ENCODE peak calls at places on chromosomes 7 and 10, in seven cellular contexts. One of them, this sample, is unnamed.

GRCh38 chr7:70704921-70705346 is 427.0 kb upstream of the GALNT17 start:
- DNase-seq in transverse colon: no peak
- DNase-seq in GM23338: no peak
- DNase-seq in spleen: no peak
- DNase-seq in prostate gland: no peak
- DNase-seq in stomach: no peak
- DNase-seq in HepG2: no peak
- DNase-seq in this sample: no peak

GRCh38 chr10:48598243-48598935 is 6.5 kb downstream of the ARHGAP22 start:
- DNase-seq in transverse colon: peak; percentile 28
- DNase-seq in GM23338: no peak
- DNase-seq in spleen: no peak
- DNase-seq in prostate gland: no peak
- DNase-seq in stomach: no peak
- DNase-seq in HepG2: no peak
- DNase-seq in this sample: no peak

GRCh38 chr7:121313793-121314676 is 14.8 kb upstream of the WNT16 start:
- DNase-seq in transverse colon: peak; percentile 12
- DNase-seq in GM23338: no peak
- DNase-seq in spleen: no peak
- DNase-seq in prostate gland: no peak
- DNase-seq in stomach: no peak
- DNase-seq in HepG2: no peak
- DNase-seq in this sample: peak; percentile 56

GRCh38 chr7:26202019-26202985 is 757 bp downstream of the CBX3 start:
- DNase-seq in transverse colon: peak; percentile 53
- DNase-seq in GM23338: peak; percentile 52
- DNase-seq in spleen: peak; percentile 92
- DNase-seq in prostate gland: no peak
- DNase-seq in stomach: peak; percentile 38
- DNase-seq in HepG2: no peak
- DNase-seq in this sample: no peak

GRCh38 chr10:36172054-36172531 is 530.0 kb upstream of the FZD8 start:
- DNase-seq in transverse colon: no peak
- DNase-seq in GM23338: no peak
- DNase-seq in spleen: no peak
- DNase-seq in prostate gland: no peak
- DNase-seq in stomach: no peak
- DNase-seq in HepG2: no peak
- DNase-seq in this sample: no peak

GRCh38 chr10:94361161-94361794 is 1.5 kb downstream of the NOC3L start:
- DNase-seq in transverse colon: peak; percentile 26
- DNase-seq in GM23338: no peak
- DNase-seq in spleen: no peak
- DNase-seq in prostate gland: peak; percentile 56
- DNase-seq in stomach: peak; percentile 53
- DNase-seq in HepG2: peak; percentile 43
- DNase-seq in this sample: no peak

GRCh38 chr7:25476863-25477262 is 248.6 kb upstream of the NPVF start:
- DNase-seq in transverse colon: no peak
- DNase-seq in GM23338: no peak
- DNase-seq in spleen: no peak
- DNase-seq in prostate gland: no peak
- DNase-seq in stomach: no peak
- DNase-seq in HepG2: no peak
- DNase-seq in this sample: no peak

GRCh38 chr7:42876182-42877068 is 35.4 kb downstream of the C7orf25 start:
- DNase-seq in transverse colon: peak; percentile 65
- DNase-seq in GM23338: peak; percentile 88
- DNase-seq in spleen: no peak
- DNase-seq in prostate gland: peak; percentile 61
- DNase-seq in stomach: peak; percentile 63
- DNase-seq in HepG2: peak; percentile 42
- DNase-seq in this sample: no peak

GRCh38 chr7:157668884-157669767 is 332.3 kb downstream of the DNAJB6 start:
- DNase-seq in transverse colon: no peak
- DNase-seq in GM23338: no peak
- DNase-seq in spleen: peak; percentile 69
- DNase-seq in prostate gland: no peak
- DNase-seq in stomach: no peak
- DNase-seq in HepG2: no peak
- DNase-seq in this sample: no peak

GRCh38 chr10:87585565-87586514 is 73.8 kb upstream of the PAPSS2 start:
- DNase-seq in transverse colon: peak; percentile 39
- DNase-seq in GM23338: no peak
- DNase-seq in spleen: no peak
- DNase-seq in prostate gland: peak; percentile 10
- DNase-seq in stomach: peak; percentile 37
- DNase-seq in HepG2: peak; percentile 50
- DNase-seq in this sample: no peak

GRCh38 chr7:101838837-101839483 is 21.5 kb downstream of the CUX1 start:
- DNase-seq in transverse colon: no peak
- DNase-seq in GM23338: no peak
- DNase-seq in spleen: no peak
- DNase-seq in prostate gland: no peak
- DNase-seq in stomach: no peak
- DNase-seq in HepG2: no peak
- DNase-seq in this sample: no peak

GRCh38 chr7:121026159-121026558 is 37.6 kb downstream of the CPED1 start:
- DNase-seq in transverse colon: no peak
- DNase-seq in GM23338: no peak
- DNase-seq in spleen: no peak
- DNase-seq in prostate gland: no peak
- DNase-seq in stomach: no peak
- DNase-seq in HepG2: no peak
- DNase-seq in this sample: no peak

GRCh38 chr7:55476852-55477780 is 95.2 kb downstream of the VOPP1 start:
- DNase-seq in transverse colon: no peak
- DNase-seq in GM23338: no peak
- DNase-seq in spleen: peak; percentile 58
- DNase-seq in prostate gland: no peak
- DNase-seq in stomach: no peak
- DNase-seq in HepG2: no peak
- DNase-seq in this sample: no peak

GRCh38 chr10:114181971-114182370 is 2.8 kb downstream of the TDRD1 start:
- DNase-seq in transverse colon: peak; percentile 48
- DNase-seq in GM23338: no peak
- DNase-seq in spleen: no peak
- DNase-seq in prostate gland: no peak
- DNase-seq in stomach: peak; percentile 84
- DNase-seq in HepG2: no peak
- DNase-seq in this sample: no peak

GRCh38 chr7:41058986-41059741 is 643.7 kb downstream of the INHBA start:
- DNase-seq in transverse colon: no peak
- DNase-seq in GM23338: peak; percentile 67
- DNase-seq in spleen: no peak
- DNase-seq in prostate gland: no peak
- DNase-seq in stomach: no peak
- DNase-seq in HepG2: no peak
- DNase-seq in this sample: no peak

GRCh38 chr7:44980393-44981034 is 1.7 kb upstream of the MYO1G start:
- DNase-seq in transverse colon: no peak
- DNase-seq in GM23338: no peak
- DNase-seq in spleen: peak; percentile 73
- DNase-seq in prostate gland: no peak
- DNase-seq in stomach: no peak
- DNase-seq in HepG2: no peak
- DNase-seq in this sample: peak; percentile 32

GRCh38 chr7:44979481-44980392 is 922 bp upstream of the MYO1G start:
- DNase-seq in transverse colon: no peak
- DNase-seq in GM23338: peak; percentile 35
- DNase-seq in spleen: peak; percentile 83
- DNase-seq in prostate gland: no peak
- DNase-seq in stomach: no peak
- DNase-seq in HepG2: no peak
- DNase-seq in this sample: no peak

GRCh38 chr7:44982970-44983369 is 4.2 kb upstream of the MYO1G start:
- DNase-seq in transverse colon: no peak
- DNase-seq in GM23338: no peak
- DNase-seq in spleen: peak; percentile 51
- DNase-seq in prostate gland: no peak
- DNase-seq in stomach: no peak
- DNase-seq in HepG2: no peak
- DNase-seq in this sample: no peak

GRCh38 chr7:44982535-44982923 is 3.7 kb upstream of the MYO1G start:
- DNase-seq in transverse colon: no peak
- DNase-seq in GM23338: no peak
- DNase-seq in spleen: peak; percentile 9
- DNase-seq in prostate gland: no peak
- DNase-seq in stomach: no peak
- DNase-seq in HepG2: no peak
- DNase-seq in this sample: no peak

DNA sequence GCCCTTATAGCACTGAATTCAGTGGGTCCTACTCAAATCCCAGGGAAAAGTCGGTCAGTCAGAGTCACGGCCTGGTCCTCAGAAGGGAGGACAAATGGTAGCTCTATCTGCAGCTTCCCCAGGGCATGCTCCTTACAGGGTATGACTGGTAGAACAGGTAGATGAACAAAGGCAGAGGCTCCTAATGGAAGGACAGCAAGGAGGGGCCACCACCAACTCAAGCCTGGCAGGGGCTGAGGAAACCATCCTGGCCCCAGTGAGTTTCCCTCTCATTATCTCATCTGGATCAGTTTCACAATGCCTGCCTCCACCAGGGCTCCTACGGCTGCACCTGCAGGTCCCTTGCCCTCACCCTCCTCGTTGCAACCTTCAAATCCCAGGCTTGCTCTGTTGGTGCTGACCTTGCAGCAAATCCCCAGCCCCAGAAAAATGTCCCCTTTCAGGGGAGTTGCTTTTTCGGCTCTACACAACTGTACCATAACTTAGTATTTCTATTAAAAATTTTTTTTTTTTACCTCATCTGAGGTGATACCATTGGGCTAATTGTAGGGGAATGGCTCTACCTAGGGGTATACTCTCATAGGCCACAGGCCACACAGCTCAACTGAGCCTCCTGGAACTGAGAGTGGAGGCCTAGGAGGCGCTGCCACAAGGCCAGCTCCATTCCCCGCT is 2.4 kb upstream of the MYO1G start:
- DNase-seq in transverse colon: no peak
- DNase-seq in GM23338: peak; percentile 36
- DNase-seq in spleen: peak; percentile 68
- DNase-seq in prostate gland: no peak
- DNase-seq in stomach: no peak
- DNase-seq in HepG2: no peak
- DNase-seq in this sample: no peak
- H3K36me3 ChIP-seq in transverse colon: no peaks in the 10 kb centered on the region
- H3K36me3 ChIP-seq in GM23338: peaks cover 40% of the 10 kb centered on the region
- H3K36me3 ChIP-seq in spleen: peaks cover 41% of the 10 kb centered on the region
- H3K36me3 ChIP-seq in prostate gland: peaks cover 9% of the 10 kb centered on the region
- H3K36me3 ChIP-seq in stomach: peaks cover 30% of the 10 kb centered on the region
- H3K36me3 ChIP-seq in HepG2: no peaks in the 10 kb centered on the region
- H3K36me3 ChIP-seq in this sample: peaks cover 52% of the 10 kb centered on the region

DNA sequence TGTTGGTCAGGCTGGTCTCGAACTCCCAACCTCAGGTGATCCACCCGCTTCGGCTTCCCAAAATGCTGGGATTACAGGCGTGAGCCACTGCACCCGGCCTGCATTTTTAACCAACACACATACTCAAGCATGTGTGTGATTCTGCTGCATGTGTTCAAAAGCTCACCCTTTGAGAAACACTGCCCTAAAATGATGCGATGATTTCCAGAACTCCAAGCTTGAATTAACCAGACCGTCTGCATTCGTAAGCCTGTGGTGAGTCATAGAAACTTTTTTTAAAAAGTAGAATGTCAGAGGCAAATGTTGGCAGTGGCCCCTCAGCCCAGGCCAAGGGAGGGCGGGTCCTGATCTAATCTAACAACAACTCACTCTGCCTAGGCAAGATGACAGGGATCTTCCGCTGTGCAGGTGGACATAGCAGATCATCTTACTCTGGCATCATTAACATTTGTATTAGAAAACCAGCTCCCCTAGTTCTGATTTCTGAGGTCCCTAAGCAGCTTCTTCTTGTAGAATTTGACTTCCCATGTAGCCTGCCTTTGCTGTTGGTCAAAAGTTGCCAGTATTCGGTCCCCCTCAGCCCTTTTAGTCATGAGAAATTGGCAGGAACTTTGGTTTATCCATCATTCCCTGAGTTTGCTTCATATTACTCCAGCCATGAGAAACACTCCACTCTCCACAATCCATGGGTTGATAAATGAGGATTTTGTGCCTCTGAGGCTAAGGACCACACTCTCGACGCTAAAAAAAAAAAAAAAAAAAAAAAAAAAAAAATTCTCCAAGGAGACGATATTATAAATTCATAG is 190.4 kb downstream of the SKIDA1 start:
- DNase-seq in transverse colon: no peak
- DNase-seq in GM23338: no peak
- DNase-seq in spleen: peak; percentile 42
- DNase-seq in prostate gland: peak; percentile 79
- DNase-seq in stomach: no peak
- DNase-seq in HepG2: peak; percentile 61
- DNase-seq in this sample: no peak
- TF ChIP-seq POLR2AphosphoS5 in transverse colon: peak; percentile 58
- TF ChIP-seq POLR2AphosphoS5 in GM23338: no peak
- TF ChIP-seq POLR2AphosphoS5 in spleen: no peak
- TF ChIP-seq POLR2AphosphoS5 in prostate gland: peak; percentile 77
- TF ChIP-seq POLR2AphosphoS5 in stomach: peak; percentile 9
- TF ChIP-seq POLR2AphosphoS5 in HepG2: no peak
- TF ChIP-seq POLR2AphosphoS5 in this sample: no peak

DNA sequence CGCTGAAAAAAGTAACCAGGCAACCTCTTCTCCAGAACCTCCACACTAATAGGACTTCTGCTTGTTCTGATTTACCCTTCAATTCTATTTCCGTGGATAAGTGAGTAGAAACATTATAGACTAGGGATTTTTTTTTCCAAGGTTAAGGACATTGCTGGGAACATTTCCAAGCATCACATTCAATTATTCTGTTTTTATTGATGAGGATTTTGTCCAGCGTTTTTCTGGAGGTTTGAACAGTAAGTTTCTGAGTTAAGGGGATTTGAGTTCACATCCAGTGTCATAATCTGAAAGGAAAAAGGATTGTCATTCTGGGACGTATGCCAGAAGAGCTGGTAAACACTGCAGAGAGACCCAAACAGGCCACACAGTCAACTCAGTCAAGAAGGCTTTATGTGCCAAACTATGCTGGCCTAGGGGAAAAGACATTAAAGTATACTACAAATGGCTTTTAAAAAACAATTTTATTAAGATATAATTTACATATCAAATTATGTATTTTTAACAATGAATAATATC is 28.2 kb upstream of the RALA start:
- DNase-seq in transverse colon: no peak
- DNase-seq in GM23338: no peak
- DNase-seq in spleen: no peak
- DNase-seq in prostate gland: no peak
- DNase-seq in stomach: no peak
- DNase-seq in HepG2: peak; percentile 16
- DNase-seq in this sample: no peak
- H3K27ac ChIP-seq in transverse colon: no peak overlapping the region
- H3K27ac ChIP-seq in GM23338: no peak overlapping the region
- H3K27ac ChIP-seq in spleen: peak overlapping the region; percentile 10
- H3K27ac ChIP-seq in prostate gland: no peak overlapping the region
- H3K27ac ChIP-seq in stomach: no peak overlapping the region
- H3K27ac ChIP-seq in HepG2: no peak overlapping the region
- H3K27ac ChIP-seq in this sample: no peak overlapping the region

DNA sequence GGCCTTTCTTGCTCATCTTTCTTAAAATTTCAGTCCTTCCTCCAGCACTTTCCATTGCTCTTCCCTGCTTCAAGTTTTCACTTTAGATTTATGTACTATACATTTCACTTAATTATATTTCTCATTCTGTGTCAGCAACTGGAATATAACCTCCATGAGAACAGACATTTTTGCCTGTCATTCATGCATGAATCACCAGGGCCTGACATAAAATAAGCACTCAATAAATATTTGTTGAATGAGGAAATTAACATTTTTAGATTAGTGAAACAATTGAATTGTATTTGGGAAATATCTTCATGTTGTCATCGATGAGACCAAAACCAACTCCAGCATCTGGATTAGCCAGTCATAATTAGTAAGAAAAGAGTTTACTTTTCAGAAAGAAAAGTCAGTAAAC is 6.1 kb downstream of the SAMD9L start:
- DNase-seq in transverse colon: no peak
- DNase-seq in GM23338: no peak
- DNase-seq in spleen: no peak
- DNase-seq in prostate gland: no peak
- DNase-seq in stomach: no peak
- DNase-seq in HepG2: no peak
- DNase-seq in this sample: no peak
- H3K36me3 ChIP-seq in transverse colon: no peaks in the 10 kb centered on the region
- H3K36me3 ChIP-seq in GM23338: no peaks in the 10 kb centered on the region
- H3K36me3 ChIP-seq in spleen: peaks cover 81% of the 10 kb centered on the region
- H3K36me3 ChIP-seq in prostate gland: no peaks in the 10 kb centered on the region
- H3K36me3 ChIP-seq in stomach: peaks cover 23% of the 10 kb centered on the region
- H3K36me3 ChIP-seq in HepG2: no peaks in the 10 kb centered on the region
- H3K36me3 ChIP-seq in this sample: no peaks in the 10 kb centered on the region

This sample was measured in SK-N-MC.